ENCODE peak calls at places on chromosomes 12 and 14, in eight cellular contexts. J, V, T, P, N, L, X and D are unnamed samples.

GRCh38 chr12:34606749-34607519 is 584.6 kb downstream of the ALG10 start:
- DNase-seq in P (no peak), N (no peak), L (peak), V (no peak), J (no peak), X (peak), T (no peak), D (peak)

GRCh38 chr14:88551936-88552565 is 2.8 kb downstream of the PTPN21 start:
- DNase-seq in P (no peak), L (no peak), X (peak), V (no peak), N (no peak), J (no peak), T (no peak), D (no peak)

GRCh38 chr12:107875772-107876171 is 101.3 kb downstream of the ASCL4 start:
- DNase-seq in L (no peak), J (no peak), N (no peak), P (no peak), V (no peak), T (no peak), X (no peak), D (no peak)

GRCh38 chr14:23365353-23366162 is 586 bp upstream of the EFS start:
- DNase-seq in L (peak), V (no peak), P (no peak), T (no peak), X (no peak), J (no peak), N (no peak), D (no peak)

GRCh38 chr12:54352891-54353874 is 11.1 kb downstream of the GPR84 start:
- DNase-seq in J (no peak), V (no peak), X (peak), P (no peak), L (no peak), N (no peak), T (no peak), D (no peak)

GRCh38 chr12:28014196-28014595 is 41.7 kb upstream of the PTHLH start:
- DNase-seq in N (no peak), V (no peak), J (no peak), T (no peak), P (no peak), L (no peak), X (no peak), D (no peak)

GRCh38 chr14:44791730-44792129 is 170.0 kb downstream of the KLHL28 start:
- DNase-seq in V (no peak), X (no peak), T (no peak), L (no peak), J (no peak), P (no peak), N (no peak), D (no peak)

GRCh38 chr14:98174031-98174430 is 1098.0 kb downstream of the BCL11B start:
- DNase-seq in L (no peak), X (no peak), J (no peak), N (no peak), P (no peak), V (no peak), T (no peak), D (no peak)

GRCh38 chr14:74421997-74422396 is 4.0 kb downstream of the SYNDIG1L start:
- DNase-seq in X (no peak), N (no peak), V (no peak), L (no peak), P (no peak), J (no peak), T (no peak), D (no peak)

GRCh38 chr12:16573652-16574077 is 32.3 kb downstream of the LMO3 start:
- DNase-seq in N (peak), L (peak), V (no peak), X (peak), P (no peak), J (no peak), T (peak), D (no peak)